ENCODE peak calls at places on chromosomes 4 and X, in ten cellular contexts. One of them, this sample, is unnamed.

GRCh38 chrX:92213781-92214180 is 434.6 kb downstream of the PCDH11X start:
- DNase-seq in PC-3: peak; percentile 70
- DNase-seq in neural progenitor cell: no peak
- DNase-seq in AG09309: no peak
- DNase-seq in CD4-positive, alpha-beta memory T cell: no peak
- DNase-seq in HFF-Myc: no peak
- DNase-seq in hepatocyte: no peak
- DNase-seq in OCI-LY7: no peak
- DNase-seq in GM12865: no peak
- DNase-seq in spleen: no peak
- DNase-seq in this sample: no peak

GRCh38 chr4:85420831-85421230 is 54.1 kb upstream of the ARHGAP24 start:
- DNase-seq in PC-3: no peak
- DNase-seq in neural progenitor cell: peak; percentile 11
- DNase-seq in AG09309: no peak
- DNase-seq in CD4-positive, alpha-beta memory T cell: no peak
- DNase-seq in HFF-Myc: no peak
- DNase-seq in hepatocyte: no peak
- DNase-seq in OCI-LY7: no peak
- DNase-seq in GM12865: no peak
- DNase-seq in spleen: no peak
- DNase-seq in this sample: no peak

GRCh38 chr4:152810715-152811287 is 31.0 kb downstream of the ARFIP1 start:
- DNase-seq in PC-3: no peak
- DNase-seq in neural progenitor cell: no peak
- DNase-seq in AG09309: no peak
- DNase-seq in CD4-positive, alpha-beta memory T cell: no peak
- DNase-seq in HFF-Myc: no peak
- DNase-seq in hepatocyte: peak; percentile 5
- DNase-seq in OCI-LY7: no peak
- DNase-seq in GM12865: no peak
- DNase-seq in spleen: no peak
- DNase-seq in this sample: no peak

GRCh38 chr4:8321220-8321619 is 51.7 kb downstream of the HTRA3 start:
- DNase-seq in PC-3: no peak
- DNase-seq in neural progenitor cell: no peak
- DNase-seq in AG09309: no peak
- DNase-seq in CD4-positive, alpha-beta memory T cell: no peak
- DNase-seq in HFF-Myc: no peak
- DNase-seq in hepatocyte: no peak
- DNase-seq in OCI-LY7: no peak
- DNase-seq in GM12865: no peak
- DNase-seq in spleen: no peak
- DNase-seq in this sample: no peak

GRCh38 chr4:153748378-153748777 is 11.4 kb downstream of the RNF175 start:
- DNase-seq in PC-3: peak; percentile 35
- DNase-seq in neural progenitor cell: no peak
- DNase-seq in AG09309: peak; percentile 31
- DNase-seq in CD4-positive, alpha-beta memory T cell: no peak
- DNase-seq in HFF-Myc: peak; percentile 82
- DNase-seq in hepatocyte: peak; percentile 66
- DNase-seq in OCI-LY7: no peak
- DNase-seq in GM12865: no peak
- DNase-seq in spleen: no peak
- DNase-seq in this sample: no peak

GRCh38 chr4:53861856-53862610 is 202.4 kb downstream of the CHIC2 start:
- DNase-seq in PC-3: peak; percentile 73
- DNase-seq in neural progenitor cell: no peak
- DNase-seq in AG09309: peak; percentile 90
- DNase-seq in CD4-positive, alpha-beta memory T cell: no peak
- DNase-seq in HFF-Myc: peak; percentile 92
- DNase-seq in hepatocyte: peak; percentile 41
- DNase-seq in OCI-LY7: peak; percentile 6
- DNase-seq in GM12865: no peak
- DNase-seq in spleen: no peak
- DNase-seq in this sample: peak; percentile 14

GRCh38 chrX:24378706-24379105 is 18.3 kb downstream of the SUPT20HL1 start:
- DNase-seq in PC-3: no peak
- DNase-seq in neural progenitor cell: no peak
- DNase-seq in AG09309: no peak
- DNase-seq in CD4-positive, alpha-beta memory T cell: no peak
- DNase-seq in HFF-Myc: no peak
- DNase-seq in hepatocyte: no peak
- DNase-seq in OCI-LY7: no peak
- DNase-seq in GM12865: no peak
- DNase-seq in spleen: no peak
- DNase-seq in this sample: no peak

GRCh38 chrX:119643696-119644095 is 37.5 kb upstream of the NKRF start:
- DNase-seq in PC-3: no peak
- DNase-seq in neural progenitor cell: no peak
- DNase-seq in AG09309: no peak
- DNase-seq in CD4-positive, alpha-beta memory T cell: no peak
- DNase-seq in HFF-Myc: no peak
- DNase-seq in hepatocyte: no peak
- DNase-seq in OCI-LY7: no peak
- DNase-seq in GM12865: no peak
- DNase-seq in spleen: peak; percentile 60
- DNase-seq in this sample: no peak

GRCh38 chrX:1111543-1112300 is 100.7 kb downstream of the CRLF2 start:
- DNase-seq in PC-3: no peak
- DNase-seq in neural progenitor cell: peak; percentile 85
- DNase-seq in AG09309: no peak
- DNase-seq in CD4-positive, alpha-beta memory T cell: no peak
- DNase-seq in HFF-Myc: no peak
- DNase-seq in hepatocyte: no peak
- DNase-seq in OCI-LY7: peak; percentile 26
- DNase-seq in GM12865: no peak
- DNase-seq in spleen: peak; percentile 15
- DNase-seq in this sample: no peak

GRCh38 chr4:79964020-79964714 is 108.9 kb downstream of the ANTXR2 start:
- DNase-seq in PC-3: no peak
- DNase-seq in neural progenitor cell: no peak
- DNase-seq in AG09309: no peak
- DNase-seq in CD4-positive, alpha-beta memory T cell: no peak
- DNase-seq in HFF-Myc: no peak
- DNase-seq in hepatocyte: no peak
- DNase-seq in OCI-LY7: no peak
- DNase-seq in GM12865: no peak
- DNase-seq in spleen: no peak
- DNase-seq in this sample: no peak

GRCh38 chr4:79959652-79960051 is 113.4 kb downstream of the ANTXR2 start:
- DNase-seq in PC-3: no peak
- DNase-seq in neural progenitor cell: peak; percentile 53
- DNase-seq in AG09309: no peak
- DNase-seq in CD4-positive, alpha-beta memory T cell: no peak
- DNase-seq in HFF-Myc: no peak
- DNase-seq in hepatocyte: no peak
- DNase-seq in OCI-LY7: no peak
- DNase-seq in GM12865: no peak
- DNase-seq in spleen: no peak
- DNase-seq in this sample: no peak

GRCh38 chr4:79964715-79965345 is 108.2 kb downstream of the ANTXR2 start:
- DNase-seq in PC-3: no peak
- DNase-seq in neural progenitor cell: peak; percentile 69
- DNase-seq in AG09309: no peak
- DNase-seq in CD4-positive, alpha-beta memory T cell: no peak
- DNase-seq in HFF-Myc: no peak
- DNase-seq in hepatocyte: peak; percentile 36
- DNase-seq in OCI-LY7: no peak
- DNase-seq in GM12865: no peak
- DNase-seq in spleen: peak; percentile 55
- DNase-seq in this sample: no peak
- H3K4me3 ChIP-seq in PC-3: no peak overlapping the region
- H3K4me3 ChIP-seq in neural progenitor cell: peak overlapping the region; percentile 52
- H3K4me3 ChIP-seq in AG09309: no peak overlapping the region
- H3K4me3 ChIP-seq in CD4-positive, alpha-beta memory T cell: no peak overlapping the region
- H3K4me3 ChIP-seq in HFF-Myc: no peak overlapping the region
- H3K4me3 ChIP-seq in hepatocyte: no peak overlapping the region
- H3K4me3 ChIP-seq in OCI-LY7: no peak overlapping the region
- H3K4me3 ChIP-seq in GM12865: no peak overlapping the region
- H3K4me3 ChIP-seq in spleen: no peak overlapping the region
- H3K4me3 ChIP-seq in this sample: no peak overlapping the region

GRCh38 chr4:82181789-82182188 is 192.0 kb downstream of the HNRNPD start:
- DNase-seq in PC-3: no peak
- DNase-seq in neural progenitor cell: no peak
- DNase-seq in AG09309: no peak
- DNase-seq in CD4-positive, alpha-beta memory T cell: no peak
- DNase-seq in HFF-Myc: no peak
- DNase-seq in hepatocyte: no peak
- DNase-seq in OCI-LY7: no peak
- DNase-seq in GM12865: no peak
- DNase-seq in spleen: no peak
- DNase-seq in this sample: no peak
- H3K4me3 ChIP-seq in PC-3: no peak overlapping the region
- H3K4me3 ChIP-seq in neural progenitor cell: no peak overlapping the region
- H3K4me3 ChIP-seq in AG09309: no peak overlapping the region
- H3K4me3 ChIP-seq in CD4-positive, alpha-beta memory T cell: no peak overlapping the region
- H3K4me3 ChIP-seq in HFF-Myc: no peak overlapping the region
- H3K4me3 ChIP-seq in hepatocyte: no peak overlapping the region
- H3K4me3 ChIP-seq in OCI-LY7: no peak overlapping the region
- H3K4me3 ChIP-seq in GM12865: no peak overlapping the region
- H3K4me3 ChIP-seq in spleen: no peak overlapping the region
- H3K4me3 ChIP-seq in this sample: no peak overlapping the region

DNA sequence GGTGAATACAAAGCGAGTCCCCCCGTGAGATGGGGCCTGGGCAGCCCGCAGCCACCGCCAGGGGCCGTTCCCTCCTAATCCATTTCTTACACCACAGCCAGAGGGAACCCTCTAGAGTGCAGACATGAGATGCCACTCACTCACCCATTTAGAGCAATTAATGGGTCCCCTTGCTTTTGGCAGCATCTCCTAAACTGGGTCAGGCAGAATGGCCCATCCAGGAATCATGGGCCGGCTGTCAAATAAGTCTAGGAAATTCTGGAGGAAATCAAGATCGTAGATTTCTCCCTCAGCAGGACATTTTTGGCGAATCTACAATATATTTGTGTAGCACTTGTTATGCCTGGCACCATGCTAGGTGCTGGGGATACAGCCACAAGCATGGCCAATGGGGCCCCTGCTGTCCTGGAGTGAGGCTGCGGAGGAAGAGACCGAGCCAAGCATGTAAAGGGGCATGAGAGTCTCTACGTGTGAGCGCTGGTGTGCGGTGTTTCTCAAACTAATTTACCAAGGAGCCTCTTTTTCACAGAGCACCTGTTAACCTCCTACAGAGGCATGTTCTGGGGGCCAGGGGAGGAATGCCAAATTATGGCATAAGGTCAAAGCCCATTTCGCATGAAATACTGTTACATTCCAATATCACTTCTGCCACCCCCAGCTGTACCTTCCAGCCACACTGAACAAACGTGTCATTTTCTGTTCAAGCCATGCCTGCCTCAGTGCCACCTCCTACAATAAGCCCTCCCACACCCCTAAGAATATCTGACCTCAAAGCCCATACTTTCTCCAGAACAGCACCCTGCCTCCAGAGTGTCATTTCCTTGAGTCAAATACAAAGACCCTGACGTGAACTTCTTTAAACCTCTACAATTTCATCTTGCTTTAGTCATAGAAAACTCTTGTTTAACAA is 28.1 kb upstream of the JAKMIP1 start:
- DNase-seq in PC-3: no peak
- DNase-seq in neural progenitor cell: no peak
- DNase-seq in AG09309: no peak
- DNase-seq in CD4-positive, alpha-beta memory T cell: no peak
- DNase-seq in HFF-Myc: no peak
- DNase-seq in hepatocyte: no peak
- DNase-seq in OCI-LY7: no peak
- DNase-seq in GM12865: no peak
- DNase-seq in spleen: no peak
- DNase-seq in this sample: no peak
- H3K4me3 ChIP-seq in PC-3: no peak overlapping the region
- H3K4me3 ChIP-seq in neural progenitor cell: no peak overlapping the region
- H3K4me3 ChIP-seq in AG09309: no peak overlapping the region
- H3K4me3 ChIP-seq in CD4-positive, alpha-beta memory T cell: no peak overlapping the region
- H3K4me3 ChIP-seq in HFF-Myc: no peak overlapping the region
- H3K4me3 ChIP-seq in hepatocyte: no peak overlapping the region
- H3K4me3 ChIP-seq in OCI-LY7: no peak overlapping the region
- H3K4me3 ChIP-seq in GM12865: no peak overlapping the region
- H3K4me3 ChIP-seq in spleen: no peak overlapping the region
- H3K4me3 ChIP-seq in this sample: no peak overlapping the region

GRCh38 chrX:66164931-66165330 is 884 bp downstream of the HEPH start:
- DNase-seq in PC-3: no peak
- DNase-seq in neural progenitor cell: no peak
- DNase-seq in AG09309: no peak
- DNase-seq in CD4-positive, alpha-beta memory T cell: no peak
- DNase-seq in HFF-Myc: no peak
- DNase-seq in hepatocyte: no peak
- DNase-seq in OCI-LY7: no peak
- DNase-seq in GM12865: no peak
- DNase-seq in spleen: no peak
- DNase-seq in this sample: no peak

GRCh38 chrX:66162331-66162822 is 1.7 kb upstream of the HEPH start:
- DNase-seq in PC-3: no peak
- DNase-seq in neural progenitor cell: no peak
- DNase-seq in AG09309: no peak
- DNase-seq in CD4-positive, alpha-beta memory T cell: no peak
- DNase-seq in HFF-Myc: no peak
- DNase-seq in hepatocyte: peak; percentile 60
- DNase-seq in OCI-LY7: no peak
- DNase-seq in GM12865: no peak
- DNase-seq in spleen: no peak
- DNase-seq in this sample: no peak

GRCh38 chrX:66163447-66163846 is 600 bp upstream of the HEPH start:
- DNase-seq in PC-3: no peak
- DNase-seq in neural progenitor cell: no peak
- DNase-seq in AG09309: no peak
- DNase-seq in CD4-positive, alpha-beta memory T cell: no peak
- DNase-seq in HFF-Myc: no peak
- DNase-seq in hepatocyte: no peak
- DNase-seq in OCI-LY7: no peak
- DNase-seq in GM12865: no peak
- DNase-seq in spleen: no peak
- DNase-seq in this sample: no peak

GRCh38 chrX:66164470-66164869 is 423 bp downstream of the HEPH start:
- DNase-seq in PC-3: no peak
- DNase-seq in neural progenitor cell: peak; percentile 11
- DNase-seq in AG09309: no peak
- DNase-seq in CD4-positive, alpha-beta memory T cell: no peak
- DNase-seq in HFF-Myc: no peak
- DNase-seq in hepatocyte: no peak
- DNase-seq in OCI-LY7: no peak
- DNase-seq in GM12865: no peak
- DNase-seq in spleen: no peak
- DNase-seq in this sample: no peak

DNA sequence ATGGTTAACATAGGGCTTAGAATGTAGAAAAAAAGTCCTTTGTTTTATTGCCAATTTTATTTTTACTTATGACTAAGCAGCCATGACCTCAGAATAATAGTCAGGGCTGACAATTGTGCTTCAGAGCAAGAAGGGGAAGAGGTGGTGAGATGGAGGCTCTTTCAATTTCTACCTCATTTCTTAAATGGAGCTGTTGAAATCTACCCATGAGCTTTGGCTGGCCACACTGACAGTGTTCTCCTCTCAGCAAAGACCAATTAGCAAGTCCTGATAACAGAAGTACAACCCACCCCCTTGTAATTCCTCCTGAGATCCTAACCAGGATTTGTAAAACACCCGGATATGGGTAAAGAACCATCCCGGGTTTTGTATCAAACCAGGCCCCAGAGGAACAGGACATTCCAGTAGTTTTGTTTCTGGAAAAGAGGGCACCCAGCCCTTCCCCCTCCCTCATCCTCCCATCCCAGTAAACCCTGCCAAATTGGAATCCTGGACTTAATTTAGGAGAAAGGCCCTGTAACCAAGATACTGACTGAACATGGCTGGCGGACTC is at the start of gene HEPH:
- DNase-seq in PC-3: no peak
- DNase-seq in neural progenitor cell: peak; percentile 65
- DNase-seq in AG09309: peak; percentile 5
- DNase-seq in CD4-positive, alpha-beta memory T cell: no peak
- DNase-seq in HFF-Myc: peak; percentile 4
- DNase-seq in hepatocyte: peak; percentile 36
- DNase-seq in OCI-LY7: no peak
- DNase-seq in GM12865: peak; percentile 13
- DNase-seq in spleen: no peak
- DNase-seq in this sample: no peak
- H3K4me3 ChIP-seq in PC-3: no peak within 1 kb of the TSS
- H3K4me3 ChIP-seq in neural progenitor cell: peak within 1 kb of the TSS; percentile 56
- H3K4me3 ChIP-seq in AG09309: peak within 1 kb of the TSS; percentile 23
- H3K4me3 ChIP-seq in CD4-positive, alpha-beta memory T cell: no peak within 1 kb of the TSS
- H3K4me3 ChIP-seq in HFF-Myc: peak within 1 kb of the TSS; percentile 36
- H3K4me3 ChIP-seq in hepatocyte: peak within 1 kb of the TSS; percentile 37
- H3K4me3 ChIP-seq in OCI-LY7: no peak within 1 kb of the TSS
- H3K4me3 ChIP-seq in GM12865: no peak within 1 kb of the TSS
- H3K4me3 ChIP-seq in spleen: peak within 1 kb of the TSS; percentile 19
- H3K4me3 ChIP-seq in this sample: no peak within 1 kb of the TSS